ENCODE peak calls at places on chromosomes 5 and 9, in nine cellular contexts. One of them, this sample, is unnamed.

GRCh38 chr9:114168281-114169028 is 13.1 kb downstream of the COL27A1 start:
- DNase-seq in lung: no peak
- DNase-seq in GM06990: no peak
- DNase-seq in lower leg skin: no peak
- DNase-seq in body of pancreas: no peak
- DNase-seq in brain microvascular endothelial cell: no peak
- DNase-seq in fibroblast of lung: no peak
- DNase-seq in upper lobe of right lung: no peak
- DNase-seq in astrocyte of the cerebellum: no peak
- DNase-seq in this sample: no peak

GRCh38 chr9:98262056-98262455 is 6.6 kb upstream of the TBC1D2 start:
- DNase-seq in astrocyte of the cerebellum: no peak
- DNase-seq in brain microvascular endothelial cell: no peak
- DNase-seq in lower leg skin: no peak
- DNase-seq in body of pancreas: no peak
- DNase-seq in fibroblast of lung: no peak
- DNase-seq in upper lobe of right lung: no peak
- DNase-seq in GM06990: no peak
- DNase-seq in lung: no peak
- DNase-seq in this sample: no peak

GRCh38 chr5:132389453-132390286 is 20.2 kb downstream of the SLC22A5 start:
- DNase-seq in body of pancreas: peak
- DNase-seq in lung: peak
- DNase-seq in brain microvascular endothelial cell: peak
- DNase-seq in upper lobe of right lung: no peak
- DNase-seq in lower leg skin: peak
- DNase-seq in astrocyte of the cerebellum: peak
- DNase-seq in GM06990: no peak
- DNase-seq in fibroblast of lung: peak
- DNase-seq in this sample: no peak

GRCh38 chr5:96780626-96781025 is 27.1 kb downstream of the ERAP1 start:
- DNase-seq in GM06990: no peak
- DNase-seq in fibroblast of lung: peak
- DNase-seq in body of pancreas: no peak
- DNase-seq in brain microvascular endothelial cell: peak
- DNase-seq in upper lobe of right lung: no peak
- DNase-seq in lung: no peak
- DNase-seq in astrocyte of the cerebellum: no peak
- DNase-seq in lower leg skin: no peak
- DNase-seq in this sample: no peak

GRCh38 chr9:6355728-6356127 is 27.6 kb downstream of the TPD52L3 start:
- DNase-seq in astrocyte of the cerebellum: no peak
- DNase-seq in brain microvascular endothelial cell: peak
- DNase-seq in fibroblast of lung: peak
- DNase-seq in body of pancreas: no peak
- DNase-seq in GM06990: no peak
- DNase-seq in lung: no peak
- DNase-seq in upper lobe of right lung: no peak
- DNase-seq in lower leg skin: no peak
- DNase-seq in this sample: peak

GRCh38 chr5:32909207-32909606 is 198.1 kb downstream of the NPR3 start:
- DNase-seq in lung: no peak
- DNase-seq in brain microvascular endothelial cell: peak
- DNase-seq in upper lobe of right lung: no peak
- DNase-seq in GM06990: no peak
- DNase-seq in body of pancreas: no peak
- DNase-seq in fibroblast of lung: peak
- DNase-seq in astrocyte of the cerebellum: peak
- DNase-seq in lower leg skin: no peak
- DNase-seq in this sample: no peak

GRCh38 chr5:93604119-93604963 is 21.3 kb downstream of the NR2F1 start:
- DNase-seq in body of pancreas: no peak
- DNase-seq in fibroblast of lung: peak
- DNase-seq in brain microvascular endothelial cell: no peak
- DNase-seq in upper lobe of right lung: peak
- DNase-seq in lower leg skin: no peak
- DNase-seq in astrocyte of the cerebellum: no peak
- DNase-seq in GM06990: no peak
- DNase-seq in lung: no peak
- DNase-seq in this sample: no peak

GRCh38 chr5:79621056-79621455 is 8.8 kb downstream of the TENT2 start:
- DNase-seq in lower leg skin: no peak
- DNase-seq in body of pancreas: no peak
- DNase-seq in astrocyte of the cerebellum: peak
- DNase-seq in GM06990: no peak
- DNase-seq in lung: no peak
- DNase-seq in upper lobe of right lung: no peak
- DNase-seq in brain microvascular endothelial cell: peak
- DNase-seq in fibroblast of lung: peak
- DNase-seq in this sample: no peak

GRCh38 chr5:92980491-92980890 is 600.5 kb downstream of the NR2F1-AS1 start:
- DNase-seq in body of pancreas: no peak
- DNase-seq in astrocyte of the cerebellum: no peak
- DNase-seq in fibroblast of lung: no peak
- DNase-seq in upper lobe of right lung: no peak
- DNase-seq in GM06990: no peak
- DNase-seq in lower leg skin: no peak
- DNase-seq in brain microvascular endothelial cell: no peak
- DNase-seq in lung: no peak
- DNase-seq in this sample: no peak

GRCh38 chr5:132419517-132420468 is 50.3 kb downstream of the SLC22A5 start:
- DNase-seq in GM06990: peak
- DNase-seq in lower leg skin: no peak
- DNase-seq in fibroblast of lung: peak
- DNase-seq in brain microvascular endothelial cell: peak
- DNase-seq in astrocyte of the cerebellum: peak
- DNase-seq in body of pancreas: peak
- DNase-seq in upper lobe of right lung: peak
- DNase-seq in lung: peak
- DNase-seq in this sample: no peak

GRCh38 chr5:38657020-38657419 is 100.6 kb upstream of the LIFR start:
- DNase-seq in body of pancreas: no peak
- DNase-seq in upper lobe of right lung: no peak
- DNase-seq in GM06990: no peak
- DNase-seq in fibroblast of lung: no peak
- DNase-seq in lung: no peak
- DNase-seq in astrocyte of the cerebellum: no peak
- DNase-seq in lower leg skin: no peak
- DNase-seq in brain microvascular endothelial cell: no peak
- DNase-seq in this sample: no peak

GRCh38 chr5:38655691-38656090 is 99.2 kb upstream of the LIFR start:
- DNase-seq in lung: no peak
- DNase-seq in upper lobe of right lung: no peak
- DNase-seq in lower leg skin: no peak
- DNase-seq in body of pancreas: no peak
- DNase-seq in fibroblast of lung: no peak
- DNase-seq in astrocyte of the cerebellum: no peak
- DNase-seq in brain microvascular endothelial cell: no peak
- DNase-seq in GM06990: no peak
- DNase-seq in this sample: no peak

GRCh38 chr5:38662088-38662487 is 105.6 kb upstream of the LIFR start:
- DNase-seq in lung: no peak
- DNase-seq in body of pancreas: no peak
- DNase-seq in lower leg skin: no peak
- DNase-seq in fibroblast of lung: no peak
- DNase-seq in astrocyte of the cerebellum: no peak
- DNase-seq in brain microvascular endothelial cell: no peak
- DNase-seq in GM06990: no peak
- DNase-seq in upper lobe of right lung: no peak
- DNase-seq in this sample: no peak

GRCh38 chr5:38663276-38663675 is 106.8 kb upstream of the LIFR start:
- DNase-seq in lower leg skin: no peak
- DNase-seq in upper lobe of right lung: no peak
- DNase-seq in brain microvascular endothelial cell: no peak
- DNase-seq in astrocyte of the cerebellum: no peak
- DNase-seq in lung: no peak
- DNase-seq in fibroblast of lung: no peak
- DNase-seq in body of pancreas: no peak
- DNase-seq in GM06990: no peak
- DNase-seq in this sample: no peak

GRCh38 chr5:38660194-38660668 is 103.8 kb upstream of the LIFR start:
- DNase-seq in lower leg skin: no peak
- DNase-seq in fibroblast of lung: no peak
- DNase-seq in GM06990: no peak
- DNase-seq in upper lobe of right lung: no peak
- DNase-seq in lung: no peak
- DNase-seq in body of pancreas: peak
- DNase-seq in brain microvascular endothelial cell: no peak
- DNase-seq in astrocyte of the cerebellum: no peak
- DNase-seq in this sample: no peak
- H3K4me3 ChIP-seq in lower leg skin: no peak
- H3K4me3 ChIP-seq in fibroblast of lung: no peak
- H3K4me3 ChIP-seq in GM06990: no peak
- H3K4me3 ChIP-seq in upper lobe of right lung: no peak
- H3K4me3 ChIP-seq in lung: no peak
- H3K4me3 ChIP-seq in body of pancreas: no peak
- H3K4me3 ChIP-seq in brain microvascular endothelial cell: no peak
- H3K4me3 ChIP-seq in astrocyte of the cerebellum: no peak
- H3K4me3 ChIP-seq in this sample: no peak

GRCh38 chr5:133939668-133940067 is 28.8 kb downstream of the C5orf15 start:
- DNase-seq in lung: no peak
- DNase-seq in GM06990: no peak
- DNase-seq in brain microvascular endothelial cell: no peak
- DNase-seq in fibroblast of lung: no peak
- DNase-seq in upper lobe of right lung: no peak
- DNase-seq in lower leg skin: no peak
- DNase-seq in astrocyte of the cerebellum: no peak
- DNase-seq in body of pancreas: no peak
- DNase-seq in this sample: no peak

GRCh38 chr5:133936611-133937015 is 31.8 kb downstream of the C5orf15 start:
- DNase-seq in astrocyte of the cerebellum: no peak
- DNase-seq in body of pancreas: no peak
- DNase-seq in lung: no peak
- DNase-seq in GM06990: no peak
- DNase-seq in fibroblast of lung: no peak
- DNase-seq in lower leg skin: no peak
- DNase-seq in upper lobe of right lung: no peak
- DNase-seq in brain microvascular endothelial cell: no peak
- DNase-seq in this sample: no peak

GRCh38 chr5:133941456-133942196 is 26.8 kb downstream of the C5orf15 start:
- DNase-seq in fibroblast of lung: no peak
- DNase-seq in GM06990: no peak
- DNase-seq in lung: no peak
- DNase-seq in astrocyte of the cerebellum: no peak
- DNase-seq in brain microvascular endothelial cell: no peak
- DNase-seq in body of pancreas: no peak
- DNase-seq in lower leg skin: no peak
- DNase-seq in upper lobe of right lung: peak
- DNase-seq in this sample: no peak

GRCh38 chr5:133938039-133938821 is 30.2 kb downstream of the C5orf15 start:
- DNase-seq in upper lobe of right lung: no peak
- DNase-seq in body of pancreas: peak
- DNase-seq in astrocyte of the cerebellum: no peak
- DNase-seq in lower leg skin: no peak
- DNase-seq in lung: no peak
- DNase-seq in fibroblast of lung: no peak
- DNase-seq in GM06990: no peak
- DNase-seq in brain microvascular endothelial cell: no peak
- DNase-seq in this sample: no peak

DNA sequence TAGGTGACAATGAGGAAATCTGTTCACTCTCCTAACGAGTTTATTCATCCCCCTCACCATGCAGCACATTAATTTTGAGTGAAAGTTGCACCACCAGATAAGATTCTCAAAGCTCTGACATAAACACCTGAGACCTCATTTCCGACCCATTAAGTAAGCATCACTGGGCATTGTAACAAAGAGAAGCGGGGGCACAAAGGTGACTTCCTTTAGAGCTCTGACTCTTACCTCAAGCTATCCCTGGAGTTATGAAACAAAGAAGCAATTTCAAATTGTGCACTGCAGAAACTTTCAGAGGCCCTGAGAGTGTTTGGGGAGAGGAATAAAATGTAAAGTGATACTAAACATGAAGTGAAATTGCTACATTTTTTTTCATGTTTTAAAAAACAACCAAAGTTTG is 29.5 kb downstream of the C5orf15 start:
- DNase-seq in lower leg skin: no peak
- DNase-seq in body of pancreas: no peak
- DNase-seq in upper lobe of right lung: no peak
- DNase-seq in GM06990: peak
- DNase-seq in fibroblast of lung: no peak
- DNase-seq in brain microvascular endothelial cell: no peak
- DNase-seq in lung: no peak
- DNase-seq in astrocyte of the cerebellum: no peak
- DNase-seq in this sample: peak
- TF ChIP-seq CTCF in lower leg skin: no peak
- TF ChIP-seq CTCF in body of pancreas: no peak
- TF ChIP-seq CTCF in upper lobe of right lung: no peak
- TF ChIP-seq CTCF in GM06990: no peak
- TF ChIP-seq CTCF in fibroblast of lung: no peak
- TF ChIP-seq CTCF in brain microvascular endothelial cell: no peak
- TF ChIP-seq CTCF in lung: no peak
- TF ChIP-seq CTCF in astrocyte of the cerebellum: no peak
- TF ChIP-seq CTCF in this sample: no peak

GRCh38 chr5:135393229-135393628 is 5.8 kb downstream of the MACROH2A1 start:
- DNase-seq in upper lobe of right lung: no peak
- DNase-seq in GM06990: no peak
- DNase-seq in astrocyte of the cerebellum: no peak
- DNase-seq in lung: no peak
- DNase-seq in brain microvascular endothelial cell: no peak
- DNase-seq in lower leg skin: no peak
- DNase-seq in body of pancreas: no peak
- DNase-seq in fibroblast of lung: peak
- DNase-seq in this sample: no peak
- H3K4me3 ChIP-seq in upper lobe of right lung: no peak
- H3K4me3 ChIP-seq in GM06990: no peak
- H3K4me3 ChIP-seq in astrocyte of the cerebellum: no peak
- H3K4me3 ChIP-seq in lung: no peak
- H3K4me3 ChIP-seq in brain microvascular endothelial cell: no peak
- H3K4me3 ChIP-seq in lower leg skin: no peak
- H3K4me3 ChIP-seq in body of pancreas: no peak
- H3K4me3 ChIP-seq in fibroblast of lung: no peak
- H3K4me3 ChIP-seq in this sample: no peak

DNA sequence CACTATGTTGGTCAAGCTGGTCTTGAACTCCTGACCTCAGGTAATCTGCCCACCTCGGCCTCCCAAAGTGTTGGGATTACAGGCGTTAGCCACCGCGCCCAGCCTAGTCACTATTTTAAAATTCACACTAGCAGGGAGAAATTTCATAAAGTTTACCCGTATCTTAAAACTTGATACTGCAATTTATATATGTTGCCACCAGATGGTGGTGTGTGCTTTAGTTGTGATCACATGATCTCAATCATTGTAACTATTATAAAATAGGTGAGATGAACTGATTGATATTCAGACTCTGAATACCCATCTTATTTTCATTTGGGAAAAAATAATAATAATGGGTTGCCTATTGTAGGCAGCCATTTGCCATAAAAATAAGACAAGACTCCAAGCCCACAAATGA is 1330.4 kb upstream of the WWC1 start:
- DNase-seq in astrocyte of the cerebellum: no peak
- DNase-seq in body of pancreas: no peak
- DNase-seq in fibroblast of lung: peak
- DNase-seq in brain microvascular endothelial cell: no peak
- DNase-seq in lower leg skin: no peak
- DNase-seq in lung: no peak
- DNase-seq in upper lobe of right lung: no peak
- DNase-seq in GM06990: no peak
- DNase-seq in this sample: no peak
- TF ChIP-seq CTCF in astrocyte of the cerebellum: no peak
- TF ChIP-seq CTCF in body of pancreas: peak
- TF ChIP-seq CTCF in fibroblast of lung: no peak
- TF ChIP-seq CTCF in brain microvascular endothelial cell: no peak
- TF ChIP-seq CTCF in lower leg skin: no peak
- TF ChIP-seq CTCF in lung: no peak
- TF ChIP-seq CTCF in upper lobe of right lung: no peak
- TF ChIP-seq CTCF in GM06990: no peak
- TF ChIP-seq CTCF in this sample: no peak

GRCh38 chr9:36995927-36996471 is 38.1 kb downstream of the PAX5 start:
- DNase-seq in brain microvascular endothelial cell: peak
- DNase-seq in lung: no peak
- DNase-seq in fibroblast of lung: peak
- DNase-seq in body of pancreas: peak
- DNase-seq in GM06990: peak
- DNase-seq in astrocyte of the cerebellum: peak
- DNase-seq in lower leg skin: no peak
- DNase-seq in upper lobe of right lung: peak
- DNase-seq in this sample: no peak
- H3K4me3 ChIP-seq in brain microvascular endothelial cell: peak
- H3K4me3 ChIP-seq in lung: no peak
- H3K4me3 ChIP-seq in fibroblast of lung: no peak
- H3K4me3 ChIP-seq in body of pancreas: no peak
- H3K4me3 ChIP-seq in GM06990: peak
- H3K4me3 ChIP-seq in astrocyte of the cerebellum: no peak
- H3K4me3 ChIP-seq in lower leg skin: no peak
- H3K4me3 ChIP-seq in upper lobe of right lung: no peak
- H3K4me3 ChIP-seq in this sample: peak

This sample was measured in GM12864.